ENCODE peak calls at places on chromosomes 13 and 19, in four cellular contexts. I, C, R and P are unnamed samples.

GRCh38 chr19:40266111-40266510 is 19.0 kb downstream of the AKT2 start:
- DNase-seq in C (no peak), I (no peak), R (no peak), P (no peak)

GRCh38 chr19:40650749-40651305 is 39.6 kb downstream of the NUMBL start:
- DNase-seq in R (no peak), I (no peak), C (no peak), P (no peak)

GRCh38 chr19:44993926-44994537 is 7.2 kb upstream of the RELB start:
- DNase-seq in R (no peak), I (no peak), C (no peak), P (no peak)

GRCh38 chr13:32650705-32651311 is 64.6 kb downstream of the PDS5B start:
- DNase-seq in R (peak), I (peak), C (peak), P (peak)

GRCh38 chr13:98665638-98665995 is 86.9 kb downstream of the SLC15A1 start:
- DNase-seq in C (no peak), R (no peak), I (no peak), P (no peak)

GRCh38 chr19:1266818-1267440 is 2.2 kb upstream of the CIRBP start:
- DNase-seq in R (no peak), I (no peak), C (no peak), P (no peak)

GRCh38 chr19:43901395-43902390 is 33.4 kb downstream of the ZNF45 start:
- DNase-seq in R (peak), C (peak), I (peak), P (no peak)

GRCh38 chr13:98315466-98315865 is 138.4 kb upstream of the RNF113B start:
- DNase-seq in R (no peak), I (no peak), C (no peak), P (no peak)

GRCh38 chr13:91520952-91521351 is 122.5 kb downstream of the GPC5 start:
- DNase-seq in I (no peak), C (no peak), R (no peak), P (no peak)

GRCh38 chr13:59531571-59532091 is 632.1 kb downstream of the DIAPH3 start:
- DNase-seq in C (peak), R (peak), I (no peak), P (peak)

GRCh38 chr13:28636677-28637317 is 22.1 kb upstream of the POMP start:
- DNase-seq in C (peak), I (peak), R (peak), P (no peak)

GRCh38 chr13:52010890-52011689 is at the start of gene ATP7B:
- DNase-seq in R (peak), I (no peak), C (peak), P (no peak)

GRCh38 chr13:20610006-20610405 is 43.0 kb downstream of the IFT88 start:
- DNase-seq in I (no peak), C (no peak), R (no peak), P (no peak)

GRCh38 chr13:43316997-43317396 is 293.6 kb downstream of the DNAJC15 start:
- DNase-seq in R (no peak), I (no peak), C (no peak), P (no peak)

GRCh38 chr13:25463496-25463895 is 91.7 kb downstream of the ATP8A2 start:
- DNase-seq in R (no peak), I (no peak), C (no peak), P (no peak)

DNA sequence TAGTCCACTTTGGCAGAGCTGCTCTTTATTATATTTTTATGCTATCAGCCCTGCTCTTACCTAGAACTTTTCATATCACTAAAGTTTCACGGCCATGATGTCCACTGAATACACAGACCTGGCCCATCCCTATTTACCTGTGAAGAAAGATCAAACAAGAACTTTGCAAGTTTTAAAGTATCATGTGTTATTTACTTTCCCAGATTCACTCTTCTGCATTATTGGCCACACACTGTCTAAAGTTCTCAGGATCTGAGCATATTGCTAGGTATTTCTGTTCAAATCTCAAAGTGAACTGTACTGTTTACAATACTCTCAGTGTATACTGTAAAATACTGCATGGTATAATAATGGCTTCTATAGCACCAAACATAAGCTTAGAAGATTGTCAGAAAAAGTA is 405.2 kb downstream of the KLF12 start:
- DNase-seq in R (peak), C (no peak), I (no peak), P (no peak)
- TF ChIP-seq POLR2AphosphoS5 in R (no peak), C (no peak), I (no peak), P (no peak)

DNA sequence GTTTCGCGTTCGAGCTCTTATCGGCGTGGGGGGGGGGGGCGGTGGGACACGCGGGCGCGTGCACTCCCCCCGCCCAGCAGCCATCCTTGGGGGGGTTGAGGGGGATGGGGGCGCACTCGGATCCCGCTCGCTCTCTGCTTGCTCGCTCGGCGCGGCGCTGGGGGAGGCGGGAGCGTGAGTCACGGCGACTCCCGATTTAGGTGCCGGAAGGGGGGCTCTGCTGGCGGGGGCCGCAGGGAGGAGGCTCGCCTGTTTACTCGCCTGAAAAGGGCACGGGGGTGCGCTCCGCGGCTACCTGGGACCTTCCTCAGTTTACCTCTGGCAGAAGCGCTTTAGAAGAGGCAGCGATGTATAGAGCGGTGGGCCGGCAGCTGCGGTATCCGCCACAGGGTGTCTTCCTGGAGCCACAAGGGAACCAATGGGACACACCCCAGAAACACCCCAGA is 1.1 kb upstream of the PDE4A start:
- DNase-seq in C (peak), R (no peak), I (no peak), P (no peak)
- TF ChIP-seq EZH2 in C (no peak), R (no peak), I (no peak), P (no peak)

GRCh38 chr13:76226941-76227340 is 590.8 kb downstream of the LMO7 start:
- DNase-seq in C (no peak), R (no peak), I (no peak), P (no peak)

GRCh38 chr13:76223565-76223964 is 587.4 kb downstream of the LMO7 start:
- DNase-seq in R (no peak), I (no peak), C (no peak), P (no peak)

GRCh38 chr13:76223999-76224398 is 587.9 kb downstream of the LMO7 start:
- DNase-seq in C (no peak), I (no peak), R (no peak), P (no peak)

GRCh38 chr13:76229281-76229680 is 593.2 kb downstream of the LMO7 start:
- DNase-seq in I (no peak), R (no peak), C (no peak), P (no peak)

GRCh38 chr13:76225815-76226489 is 589.8 kb downstream of the LMO7 start:
- DNase-seq in C (no peak), R (no peak), I (no peak), P (no peak)
- H3K4me3 ChIP-seq in C (no peak), R (no peak), I (no peak), P (no peak)

GRCh38 chr19:18479964-18480723 is 41.7 kb downstream of the ELL start:
- DNase-seq in C (no peak), R (no peak), I (no peak), P (no peak)
- TF ChIP-seq POLR2AphosphoS5 in C (no peak), R (no peak), I (no peak), P (no peak)

GRCh38 chr13:112205990-112206389 is 139.0 kb downstream of the SOX1 start:
- DNase-seq in C (no peak), R (no peak), I (no peak), P (no peak)
- TF ChIP-seq EZH2 in C (no peak), R (no peak), I (no peak), P (no peak)

GRCh38 chr19:50190439-50190891 is 13.0 kb upstream of the MYH14 start:
- DNase-seq in R (no peak), I (peak), C (no peak), P (no peak)
- H3K4me3 ChIP-seq in R (no peak), I (no peak), C (no peak), P (no peak)

DNA sequence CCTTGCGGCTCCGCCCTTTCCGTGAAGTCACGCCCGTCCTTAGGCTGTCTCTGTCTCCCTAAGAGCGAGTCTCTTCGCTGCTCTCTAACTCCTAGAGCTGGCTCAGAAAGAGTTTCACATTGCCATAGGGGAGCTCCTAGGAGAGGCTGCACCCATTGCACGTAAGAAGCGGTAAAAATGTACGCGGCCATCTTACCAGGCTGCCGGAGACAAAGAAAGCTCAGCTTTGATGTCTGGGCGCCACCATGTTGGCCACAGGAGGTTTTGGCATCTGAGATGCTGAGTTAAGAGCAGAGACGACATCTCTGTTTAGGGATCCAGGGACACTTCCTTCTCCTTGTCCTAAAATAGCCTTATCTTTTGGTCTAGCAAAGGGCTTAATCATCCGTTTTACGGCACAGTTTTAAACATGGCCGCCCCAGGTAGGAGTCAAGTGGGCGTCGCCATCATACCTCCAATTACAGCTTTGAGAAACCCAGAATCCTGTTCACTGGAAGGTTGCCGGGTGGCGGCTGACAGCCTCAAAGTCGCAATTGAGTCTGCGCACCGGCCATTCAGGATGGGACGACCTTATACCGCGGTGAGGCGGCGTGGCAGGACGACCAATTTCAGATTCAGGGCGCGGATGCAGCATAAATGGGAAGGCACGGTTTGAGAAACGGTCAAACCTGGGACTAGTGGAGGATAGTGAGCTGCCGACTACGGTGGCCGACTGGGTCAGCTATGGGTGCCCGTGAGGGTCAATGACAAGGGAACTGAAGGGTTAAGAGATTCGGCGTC is at the start of gene ZNF793:
- DNase-seq in C (no peak), R (no peak), I (no peak), P (no peak)
- TF ChIP-seq POLR2AphosphoS5 in C (no peak), R (no peak), I (peak), P (no peak)